ENCODE peak calls at places on chromosomes 2 and 18, in five cellular contexts. E is neuronal stem cell, B is EH, D is NCI-H460, U is AG08395. A is an unnamed sample.

GRCh38 chr18:34342960-34343359 is 118.2 kb upstream of the NOL4 start:
- DNase-seq in U (peak), D (no peak), B (no peak), E (no peak), A (no peak)

GRCh38 chr2:1915196-1915595 is 170.9 kb upstream of the PXDN start:
- DNase-seq in E (no peak), B (no peak), U (no peak), D (no peak), A (no peak)

GRCh38 chr18:48218285-48219022 is 190.7 kb downstream of the ZBTB7C start:
- DNase-seq in E (no peak), D (no peak), U (no peak), B (no peak), A (no peak)

GRCh38 chr2:10954856-10955818 is 43.4 kb downstream of the KCNF1 start:
- DNase-seq in B (peak), U (no peak), E (no peak), D (no peak), A (no peak)

GRCh38 chr2:166573393-166573792 is 79.3 kb upstream of the SCN7A start:
- DNase-seq in B (peak), D (peak), U (no peak), E (peak), A (peak)

GRCh38 chr18:65091737-65092329 is 659.0 kb upstream of the CDH7 start:
- DNase-seq in U (no peak), D (peak), B (no peak), E (peak), A (no peak)

GRCh38 chr2:11914455-11914854 is 168.0 kb downstream of the LPIN1 start:
- DNase-seq in B (no peak), E (no peak), U (no peak), D (no peak), A (no peak)

GRCh38 chr2:67560818-67561221 is 163.7 kb downstream of the ETAA1 start:
- DNase-seq in U (no peak), E (no peak), D (no peak), B (peak), A (no peak)

GRCh38 chr2:237234268-237234667 is 148.6 kb downstream of the COPS8 start:
- DNase-seq in D (no peak), U (no peak), E (no peak), B (no peak), A (no peak)

GRCh38 chr2:10304458-10305253 is 2.0 kb downstream of the HPCAL1 start:
- DNase-seq in U (no peak), B (no peak), D (no peak), E (no peak), A (no peak)

GRCh38 chr2:43391877-43392214 is 165.4 kb upstream of the ZFP36L2 start:
- DNase-seq in D (no peak), U (peak), E (no peak), B (peak), A (peak)

GRCh38 chr2:200617089-200618050 is 31.6 kb downstream of the AOX1 start:
- DNase-seq in E (no peak), B (no peak), D (no peak), U (peak), A (no peak)

GRCh38 chr18:3716116-3716660 is 266.2 kb downstream of the TGIF1 start:
- DNase-seq in D (no peak), B (no peak), E (no peak), U (no peak), A (no peak)

GRCh38 chr2:100142393-100142792 is at the start of gene AFF3:
- DNase-seq in U (no peak), B (no peak), E (no peak), D (no peak), A (no peak)

GRCh38 chr2:141899740-141900139 is 231.1 kb downstream of the LRP1B start:
- DNase-seq in B (no peak), E (no peak), D (no peak), U (no peak), A (no peak)

GRCh38 chr2:151996243-151997003 is 102.4 kb downstream of the CACNB4 start:
- DNase-seq in B (no peak), U (no peak), D (no peak), E (no peak), A (no peak)

GRCh38 chr2:160365691-160366367 is 127.8 kb downstream of the RBMS1 start:
- DNase-seq in E (no peak), U (peak), D (no peak), B (no peak), A (no peak)

GRCh38 chr18:27715751-27716150 is 461.2 kb downstream of the CDH2 start:
- DNase-seq in D (no peak), B (peak), U (no peak), E (no peak), A (peak)

GRCh38 chr2:10434885-10435419 is 13.2 kb downstream of the ODC1 start:
- DNase-seq in D (peak), E (peak), B (peak), U (peak), A (peak)

GRCh38 chr2:43139996-43140621 is 86.3 kb downstream of the ZFP36L2 start:
- DNase-seq in U (peak), D (no peak), E (no peak), B (peak), A (peak)

GRCh38 chr2:241673797-241674725 is 12.6 kb downstream of the DTYMK start:
- DNase-seq in U (peak), E (no peak), B (peak), D (no peak), A (no peak)

GRCh38 chr2:3387644-3388411 is 8.3 kb downstream of the TRAPPC12 start:
- DNase-seq in E (no peak), U (no peak), B (no peak), D (no peak), A (no peak)

GRCh38 chr2:120546077-120546864 is 189.4 kb upstream of the GLI2 start:
- DNase-seq in E (no peak), B (peak), U (peak), D (no peak), A (peak)

GRCh38 chr2:73156539-73157124 is 43.9 kb upstream of the RAB11FIP5 start:
- DNase-seq in B (peak), E (peak), D (no peak), U (peak), A (peak)

GRCh38 chr18:77170850-77171410 is 38.3 kb upstream of the MBP start:
- DNase-seq in U (no peak), D (no peak), E (no peak), B (no peak), A (no peak)

GRCh38 chr2:127455566-127456493 is 37.6 kb downstream of the PROC start:
- DNase-seq in U (no peak), D (no peak), B (peak), E (no peak), A (no peak)

GRCh38 chr18:48605408-48605845 is 66.6 kb downstream of the CTIF start:
- DNase-seq in D (no peak), B (no peak), E (no peak), U (no peak), A (no peak)

GRCh38 chr2:193461431-193461946 is 1266.8 kb upstream of the TMEFF2 start:
- DNase-seq in B (no peak), D (no peak), U (no peak), E (no peak), A (no peak)

GRCh38 chr2:149732001-149732685 is 144.6 kb upstream of the MMADHC start:
- DNase-seq in U (peak), B (peak), D (no peak), E (no peak), A (peak)

GRCh38 chr2:24924732-24925131 is 4.7 kb upstream of the ADCY3 start:
- DNase-seq in U (no peak), E (no peak), B (no peak), D (no peak), A (no peak)

GRCh38 chr2:237704476-237705224 is 77.3 kb downstream of the LRRFIP1 start:
- DNase-seq in U (peak), E (no peak), B (peak), D (no peak), A (peak)

GRCh38 chr2:240728827-240729226 is 37.2 kb downstream of the AQP12A start:
- DNase-seq in B (no peak), E (no peak), U (no peak), D (no peak), A (peak)

GRCh38 chr18:71252351-71252862 is 963.6 kb downstream of the SOCS6 start:
- DNase-seq in B (no peak), D (no peak), U (no peak), E (no peak), A (no peak)

GRCh38 chr18:58687871-58688308 is 16.6 kb downstream of the MALT1 start:
- DNase-seq in D (no peak), E (no peak), B (no peak), U (no peak), A (no peak)

GRCh38 chr2:217314021-217314460 is 454.2 kb upstream of the TNP1 start:
- DNase-seq in D (no peak), B (peak), E (no peak), U (no peak), A (peak)

GRCh38 chr2:20125616-20126015 is 74.2 kb upstream of the LAPTM4A start:
- DNase-seq in E (no peak), B (peak), D (no peak), U (peak), A (no peak)

GRCh38 chr18:49075697-49076096 is 124.9 kb upstream of the SMAD7 start:
- DNase-seq in U (no peak), D (no peak), E (no peak), B (no peak), A (no peak)